ENCODE peak calls at places on chromosomes 16 and 17, in ten cellular contexts. M is HFF-Myc, D is right atrium auricular region, K is ovary, H is IMR-90, W is cardiac fibroblast, J is adrenal gland, N is left ventricle myocardium inferior, I is esophagus squamous epithelium, E is GM06990. L is an unnamed sample.

GRCh38 chr17:71975998-71976649 is 144.7 kb upstream of the SOX9 start:
- DNase-seq in M (peak), I (no peak), W (peak), E (no peak), D (peak), N (peak), H (peak), K (peak), J (peak), L (peak)

GRCh38 chr16:67516296-67517177 is 12.1 kb upstream of the RIPOR1 start:
- DNase-seq in N (no peak), D (no peak), I (no peak), E (no peak), K (no peak), M (no peak), W (peak), H (peak), J (no peak), L (peak)

GRCh38 chr16:68299571-68300453 is 10.9 kb downstream of the SLC7A6OS start:
- DNase-seq in N (no peak), I (no peak), E (no peak), K (no peak), H (no peak), M (no peak), W (no peak), J (no peak), D (no peak), L (no peak)

GRCh38 chr16:31177136-31177535 is 2.8 kb upstream of the FUS start:
- DNase-seq in D (no peak), H (peak), I (no peak), K (no peak), M (peak), N (no peak), J (no peak), E (no peak), W (peak), L (no peak)

GRCh38 chr16:70250748-70251650 is 741 bp downstream of the EXOSC6 start:
- DNase-seq in W (peak), N (no peak), M (no peak), I (no peak), K (peak), J (peak), E (peak), D (peak), H (peak), L (peak)

GRCh38 chr17:58085039-58085715 is 2.0 kb downstream of the DYNLL2 start:
- DNase-seq in M (no peak), I (no peak), J (peak), N (no peak), W (no peak), K (no peak), D (no peak), H (no peak), E (no peak), L (no peak)

GRCh38 chr17:67571478-67571877 is 146.3 kb upstream of the NOL11 start:
- DNase-seq in K (no peak), D (no peak), N (no peak), W (no peak), M (no peak), E (no peak), J (no peak), I (no peak), H (no peak), L (no peak)

GRCh38 chr16:23949630-23950290 is 114.0 kb downstream of the PRKCB start:
- DNase-seq in D (no peak), J (no peak), M (no peak), W (no peak), K (no peak), I (no peak), E (peak), H (no peak), N (peak), L (no peak)

GRCh38 chr17:3635474-3636153 is 436 bp downstream of the SHPK start:
- DNase-seq in I (no peak), W (no peak), K (no peak), H (no peak), E (no peak), J (no peak), D (no peak), N (no peak), M (no peak), L (no peak)

GRCh38 chr16:81088836-81089235 is 7.4 kb downstream of the GCSH start:
- DNase-seq in K (no peak), J (no peak), I (no peak), M (no peak), E (no peak), H (no peak), W (no peak), N (no peak), D (no peak), L (no peak)

GRCh38 chr17:9937164-9937835 is 32.2 kb upstream of the RCVRN start:
- DNase-seq in K (peak), W (no peak), H (no peak), D (no peak), E (no peak), M (peak), N (peak), J (peak), I (no peak), L (peak)

GRCh38 chr16:8686879-8687278 is 12.5 kb downstream of the ABAT start:
- DNase-seq in I (no peak), E (no peak), J (no peak), K (no peak), W (no peak), N (no peak), H (no peak), D (no peak), M (no peak), L (no peak)

GRCh38 chr17:29190808-29191207 is 10.6 kb upstream of the MYO18A start:
- DNase-seq in K (no peak), H (no peak), D (no peak), E (no peak), N (no peak), I (no peak), M (no peak), J (no peak), W (no peak), L (no peak)

GRCh38 chr16:80122155-80122554 is 418.6 kb upstream of the DYNLRB2 start:
- DNase-seq in K (peak), N (peak), M (no peak), I (no peak), H (no peak), D (peak), J (peak), E (no peak), W (no peak), L (peak)

GRCh38 chr16:27174007-27174406 is 29.3 kb upstream of the KDM8 start:
- DNase-seq in K (no peak), M (no peak), W (no peak), J (no peak), H (no peak), N (no peak), D (no peak), I (no peak), E (peak), L (no peak)

GRCh38 chr17:63366238-63366561 is 79.9 kb downstream of the CYB561 start:
- DNase-seq in J (no peak), I (no peak), E (no peak), W (no peak), M (no peak), K (no peak), N (no peak), D (no peak), H (no peak), L (no peak)

GRCh38 chr17:13302983-13303382 is 285.2 kb upstream of the ELAC2 start:
- DNase-seq in N (no peak), E (no peak), K (no peak), M (no peak), D (no peak), J (no peak), W (no peak), H (no peak), I (no peak), L (no peak)

GRCh38 chr17:68820825-68821481 is 134.2 kb downstream of the ABCA8 start:
- DNase-seq in E (no peak), M (no peak), I (no peak), J (no peak), K (no peak), N (no peak), H (no peak), D (no peak), W (no peak), L (no peak)

GRCh38 chr16:84485255-84486010 is 19.0 kb downstream of the MEAK7 start:
- DNase-seq in J (no peak), N (no peak), E (no peak), D (peak), K (no peak), H (no peak), I (no peak), W (no peak), M (no peak), L (no peak)

GRCh38 chr17:1931759-1932579 is 93.2 kb downstream of the RTN4RL1 start:
- DNase-seq in W (no peak), I (no peak), E (no peak), D (no peak), K (peak), J (no peak), M (no peak), N (peak), H (peak), L (peak)

GRCh38 chr17:57832711-57833596 is 16.9 kb downstream of the MRPS23 start:
- DNase-seq in I (no peak), W (peak), D (peak), J (peak), E (peak), K (peak), N (peak), H (peak), M (peak), L (peak)

GRCh38 chr16:70665113-70665694 is 18.8 kb downstream of the IL34 start:
- DNase-seq in J (no peak), D (no peak), E (no peak), W (no peak), M (no peak), H (no peak), K (no peak), N (no peak), I (no peak), L (no peak)

GRCh38 chr17:17728550-17729251 is 47.4 kb downstream of the RAI1 start:
- DNase-seq in K (no peak), D (no peak), J (peak), W (no peak), E (no peak), M (no peak), H (no peak), I (no peak), N (no peak), L (no peak)

GRCh38 chr16:67708368-67708771 is 10.7 kb downstream of the GFOD2 start:
- DNase-seq in J (peak), E (no peak), N (no peak), K (no peak), I (no peak), H (peak), D (no peak), M (no peak), W (peak), L (peak)

GRCh38 chr16:89176147-89176690 is 4.7 kb downstream of the CDH15 start:
- DNase-seq in N (no peak), D (no peak), K (no peak), J (no peak), W (no peak), H (no peak), I (no peak), M (no peak), E (no peak), L (no peak)

GRCh38 chr17:15036238-15036637 is 228.9 kb downstream of the PMP22 start:
- DNase-seq in M (no peak), J (no peak), W (no peak), K (no peak), E (no peak), H (no peak), I (no peak), D (no peak), N (no peak), L (no peak)

GRCh38 chr17:30345527-30346075 is 11.7 kb upstream of the TMIGD1 start:
- DNase-seq in N (no peak), I (no peak), H (no peak), J (no peak), M (no peak), K (no peak), D (no peak), E (no peak), W (no peak), L (no peak)

GRCh38 chr16:21260870-21261791 is 17.0 kb downstream of the CRYM start:
- DNase-seq in M (peak), W (peak), E (no peak), J (peak), D (no peak), I (no peak), N (no peak), H (peak), K (no peak), L (peak)

GRCh38 chr17:58060596-58061191 is 22.5 kb upstream of the DYNLL2 start:
- DNase-seq in I (no peak), W (peak), J (peak), D (no peak), E (no peak), N (peak), H (peak), M (no peak), K (peak), L (peak)

GRCh38 chr16:79601092-79601977 is 798 bp upstream of the MAF start:
- DNase-seq in E (peak), N (peak), H (no peak), K (peak), I (no peak), W (peak), M (no peak), D (peak), J (peak), L (no peak)

GRCh38 chr16:66273644-66274334 is 92.7 kb upstream of the CDH5 start:
- DNase-seq in N (no peak), H (peak), M (no peak), W (peak), E (no peak), K (no peak), D (no peak), J (no peak), I (no peak), L (peak)

GRCh38 chr16:63928421-63928820 is 1193.4 kb downstream of the CDH11 start:
- DNase-seq in M (no peak), N (no peak), J (no peak), K (no peak), E (no peak), H (no peak), I (no peak), W (no peak), D (no peak), L (no peak)

GRCh38 chr16:51818342-51818944 is 667.4 kb upstream of the SALL1 start:
- DNase-seq in H (peak), J (peak), K (no peak), E (no peak), I (no peak), W (peak), N (peak), D (no peak), M (peak), L (peak)

GRCh38 chr16:6777624-6778023 is 555.0 kb upstream of the RBFOX1 start:
- DNase-seq in I (no peak), E (no peak), D (no peak), M (no peak), K (no peak), N (no peak), J (no peak), W (no peak), H (no peak), L (no peak)

GRCh38 chr16:12147681-12148479 is 171.3 kb downstream of the SNX29 start:
- DNase-seq in J (no peak), E (no peak), W (no peak), N (peak), D (no peak), M (no peak), I (no peak), K (no peak), H (no peak), L (no peak)

GRCh38 chr16:7167651-7168050 is 165.0 kb upstream of the RBFOX1 start:
- DNase-seq in K (no peak), J (no peak), E (no peak), M (no peak), N (no peak), H (no peak), D (no peak), I (no peak), W (no peak), L (no peak)

GRCh38 chr16:67718668-67719047 is 458 bp downstream of the GFOD2 start:
- DNase-seq in I (no peak), E (no peak), K (no peak), M (no peak), H (no peak), N (no peak), J (no peak), D (no peak), W (no peak), L (no peak)

GRCh38 chr17:27559506-27559931 is 71.5 kb upstream of the LGALS9 start:
- DNase-seq in M (no peak), I (no peak), H (peak), D (peak), W (peak), J (no peak), E (no peak), N (no peak), K (peak), L (peak)

GRCh38 chr16:1280783-1281182 is 24.9 kb downstream of the TPSD1 start:
- DNase-seq in K (no peak), I (no peak), N (no peak), J (no peak), D (no peak), E (no peak), H (no peak), W (no peak), M (no peak), L (no peak)

DNA sequence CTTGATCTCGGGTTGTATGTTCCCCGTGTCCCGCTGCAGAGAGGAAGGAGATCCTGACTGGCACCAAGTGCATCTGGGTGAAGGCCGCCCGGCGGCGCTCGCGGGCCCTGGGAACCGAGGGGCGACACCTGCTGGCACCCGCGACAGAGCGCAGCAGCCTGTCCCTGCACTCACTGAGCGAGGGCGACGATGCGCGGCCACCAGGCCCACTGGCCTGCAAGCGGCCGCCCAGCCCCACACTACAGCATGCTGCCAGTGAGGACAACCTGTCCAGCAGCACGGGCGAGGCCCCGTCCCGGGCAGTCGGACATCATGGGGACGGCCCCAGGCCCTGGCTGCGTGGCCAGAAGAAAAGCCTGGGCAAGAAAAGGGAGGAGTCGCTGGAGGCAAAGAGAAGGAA is 7.5 kb downstream of the BTBD17 start:
- DNase-seq in J (peak), K (no peak), N (peak), W (peak), E (peak), M (no peak), I (no peak), H (no peak), D (no peak), L (no peak)
- TF ChIP-seq CTCF in J (peak), K (no peak), N (peak), W (peak), E (peak), M (peak), I (peak), H (peak), D (no peak), L (no peak)

GRCh38 chr17:7550359-7550758 is 1.5 kb downstream of the TNFSF12 start:
- DNase-seq in K (no peak), I (no peak), H (no peak), J (no peak), E (no peak), M (no peak), N (no peak), W (no peak), D (no peak), L (no peak)
- H3K4me3 ChIP-seq in K (no peak), I (peak), H (no peak), J (no peak), E (no peak), M (no peak), N (peak), W (no peak), D (no peak), L (no peak)

GRCh38 chr17:38702166-38702899 is 2.7 kb upstream of the MLLT6 start:
- DNase-seq in H (peak), D (peak), I (peak), W (peak), M (no peak), N (peak), E (peak), K (peak), J (peak), L (peak)
- TF ChIP-seq CTCF in H (no peak), D (no peak), I (no peak), W (no peak), M (no peak), N (no peak), E (no peak), K (peak), J (peak), L (no peak)

DNA sequence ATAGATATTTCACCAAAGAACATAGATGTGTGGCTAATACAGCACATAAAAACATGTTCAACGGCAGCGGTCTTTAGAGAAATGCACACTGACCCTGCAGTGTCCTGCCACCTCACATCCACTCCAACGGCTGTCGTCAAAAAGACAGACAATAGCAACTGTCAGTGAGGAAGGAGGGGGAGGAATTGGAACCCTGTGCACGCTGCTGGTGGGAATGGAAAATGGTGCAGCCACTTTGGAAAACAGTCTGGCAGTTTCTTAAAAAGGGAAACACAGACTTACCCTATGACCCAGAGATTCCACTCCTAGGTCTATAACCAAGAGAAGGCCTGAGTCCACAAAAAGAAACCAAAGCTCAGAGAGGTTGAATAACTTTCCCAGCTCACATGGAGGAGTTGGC is 7.7 kb downstream of the CEP295NL start:
- DNase-seq in N (no peak), H (no peak), E (no peak), W (no peak), D (no peak), K (no peak), J (no peak), I (no peak), M (no peak), L (no peak)
- H3K4me3 ChIP-seq in N (no peak), H (no peak), E (no peak), W (no peak), D (no peak), K (no peak), J (no peak), I (no peak), M (no peak), L (no peak)

DNA sequence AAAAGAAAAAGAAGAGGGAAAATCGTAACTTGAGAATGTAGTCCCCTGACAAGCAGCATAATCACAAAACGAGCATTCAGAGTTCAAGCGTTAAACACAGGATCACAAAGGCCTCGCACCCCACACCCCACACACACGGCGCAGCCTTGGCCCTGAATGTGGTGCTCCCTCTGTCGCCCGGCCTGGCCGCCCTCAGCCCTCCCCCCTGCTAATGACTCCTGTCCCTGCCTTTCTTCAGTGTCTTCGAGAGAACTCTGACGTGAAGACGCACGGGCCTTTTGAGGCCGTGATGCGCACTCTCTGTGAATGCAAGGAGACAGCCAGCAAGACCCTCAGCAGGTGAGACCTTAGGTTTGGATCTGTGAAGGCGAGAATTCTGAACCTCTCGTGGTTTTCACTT is 47.5 kb upstream of the ENDOV start:
- DNase-seq in W (no peak), D (no peak), M (no peak), J (no peak), N (no peak), H (no peak), E (no peak), I (no peak), K (no peak), L (no peak)
- TF ChIP-seq CTCF in W (no peak), D (no peak), M (no peak), J (no peak), N (no peak), H (no peak), E (no peak), I (no peak), K (no peak), L (no peak)

DNA sequence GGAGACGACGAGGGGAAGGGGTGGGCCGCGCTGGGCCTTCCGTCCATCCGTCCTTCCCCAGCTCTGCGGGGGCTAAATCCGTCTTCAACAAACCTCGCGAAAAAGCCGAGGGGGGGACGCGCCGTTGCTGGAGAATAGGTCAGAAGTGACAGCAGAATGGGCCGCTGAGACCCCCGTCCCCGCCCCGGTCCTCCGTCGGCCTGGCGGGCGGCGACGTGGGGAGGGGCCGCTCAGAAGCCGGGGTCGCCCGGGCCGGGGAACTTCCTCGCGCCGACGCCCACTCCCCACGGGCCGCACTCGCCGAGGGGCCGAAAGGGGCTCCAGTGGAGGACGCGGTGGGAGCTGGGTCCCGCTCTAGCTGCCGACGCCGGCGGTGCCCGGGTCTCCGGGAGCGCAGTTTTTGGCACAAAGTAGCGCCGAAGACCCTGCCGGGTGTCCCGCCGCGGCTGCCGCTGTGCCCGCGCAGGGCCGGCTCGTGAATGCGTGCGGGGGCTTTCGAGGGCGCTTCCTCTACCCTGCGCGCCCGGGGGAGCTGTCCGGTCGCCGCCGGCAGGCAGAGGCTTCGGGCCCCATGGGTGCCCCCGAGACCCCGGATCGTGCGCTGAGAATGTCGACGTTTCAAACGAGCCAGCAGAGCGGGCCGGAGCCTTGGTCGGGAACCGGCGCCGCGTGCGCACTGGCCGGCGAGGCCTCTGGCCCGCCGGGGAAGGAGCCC is 46.4 kb upstream of the SLC38A10 start:
- DNase-seq in D (no peak), W (no peak), H (no peak), M (no peak), E (no peak), N (no peak), K (peak), J (no peak), I (no peak), L (no peak)
- H3K4me3 ChIP-seq in D (peak), W (peak), H (peak), M (no peak), E (no peak), N (peak), K (peak), J (no peak), I (peak), L (peak)